ENCODE peak calls at places on chromosomes 16 and 17, in six cellular contexts. P is nephron progenitor cell, Y is ovary, M is type B pancreatic cell, X is mucosa of descending colon, I is GM23338. A is an unnamed sample.

GRCh38 chr16:27624154-27625049 is 74.5 kb downstream of the KATNIP start:
- DNase-seq in P (no peak), Y (no peak), M (no peak), X (peak; percentile 59), I (no peak), A (no peak)

GRCh38 chr17:56994009-56994792 is 16.3 kb downstream of the SCPEP1 start:
- DNase-seq in P (no peak), Y (no peak), M (no peak), X (no peak), I (no peak), A (no peak)

GRCh38 chr17:10512856-10513255 is 5.5 kb downstream of the MYH1 start:
- DNase-seq in P (no peak), Y (no peak), M (no peak), X (no peak), I (no peak), A (no peak)

GRCh38 chr17:5770556-5771270 is 186.4 kb upstream of the NLRP1 start:
- DNase-seq in P (peak; percentile 51), Y (no peak), M (no peak), X (no peak), I (no peak), A (no peak)

GRCh38 chr16:65336169-65336568 is 214.3 kb upstream of the CDH11 start:
- DNase-seq in P (no peak), Y (no peak), M (no peak), X (no peak), I (no peak), A (no peak)

GRCh38 chr17:73393381-73393780 is 81.6 kb upstream of the CDC42EP4 start:
- DNase-seq in P (no peak), Y (no peak), M (no peak), X (no peak), I (no peak), A (no peak)

GRCh38 chr17:78272914-78273258 is 41.5 kb downstream of the TMEM235 start:
- DNase-seq in P (no peak), Y (no peak), M (no peak), X (no peak), I (no peak), A (no peak)

GRCh38 chr17:180380-181212 is 854 bp downstream of the DOC2B start:
- DNase-seq in P (peak; percentile 65), Y (no peak), M (no peak), X (no peak), I (peak; percentile 56), A (peak; percentile 62)

GRCh38 chr16:3256876-3257465 is 538 bp upstream of the MEFV start:
- DNase-seq in P (no peak), Y (no peak), M (no peak), X (no peak), I (no peak), A (no peak)

GRCh38 chr16:31010539-31010938 is at the start of gene STX1B:
- DNase-seq in P (peak; percentile 88), Y (no peak), M (no peak), X (no peak), I (peak; percentile 96), A (peak; percentile 91)

DNA sequence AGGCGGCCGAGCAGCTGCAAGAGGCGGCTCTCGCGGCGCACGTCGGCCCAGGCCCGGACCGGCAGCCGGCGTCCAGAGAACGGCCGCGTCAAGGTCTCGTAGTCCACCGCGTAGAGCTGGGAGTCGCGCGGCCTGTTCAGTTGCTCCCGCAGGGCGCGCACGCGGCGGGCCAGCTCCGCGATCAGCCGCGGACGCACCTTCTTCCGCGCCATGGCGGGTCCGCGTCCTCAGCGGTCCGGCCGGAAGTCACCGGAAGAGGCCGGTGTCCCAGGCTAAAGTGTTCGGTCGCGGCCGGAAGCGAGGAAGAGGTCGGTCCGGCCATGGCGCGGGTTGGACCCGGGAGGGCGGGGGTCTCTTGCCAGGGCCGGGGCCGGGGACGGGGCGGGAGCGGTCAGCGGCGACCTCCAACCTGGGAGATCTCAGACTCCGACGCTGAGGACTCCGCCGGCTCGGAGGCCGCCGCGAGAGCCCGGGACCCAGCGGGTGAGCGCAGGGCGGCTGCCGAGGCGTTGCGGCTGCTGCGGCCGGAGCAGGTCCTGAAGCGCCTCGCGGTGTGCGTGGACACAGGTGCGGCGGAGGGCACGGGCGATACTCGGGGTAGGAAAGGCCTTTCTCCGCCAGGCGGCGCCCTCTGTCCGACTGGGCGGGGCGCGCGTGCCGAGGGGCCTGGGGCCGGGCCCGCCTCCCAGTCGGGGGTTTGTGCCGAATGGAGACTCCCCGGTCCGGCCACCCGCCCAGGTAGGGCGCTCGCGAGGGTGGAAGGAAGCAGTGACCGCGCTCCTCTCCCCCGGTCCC is at the start of gene MRPS34:
- DNase-seq in P (peak; percentile 93), Y (peak; percentile 84), M (peak; percentile 91), X (peak; percentile 91), I (peak; percentile 95), A (peak; percentile 91)
- TF ChIP-seq CTCF in P (peak; percentile 87), Y (peak; percentile 62), M (peak; percentile 98), X (peak; percentile 83), I (peak; percentile 55), A (peak; percentile 97)

GRCh38 chr16:84183911-84184310 is 2.9 kb downstream of the TAF1C start:
- DNase-seq in P (no peak), Y (no peak), M (no peak), X (no peak), I (no peak), A (no peak)
- TF ChIP-seq CTCF in P (no peak), Y (peak; percentile 28), M (peak; percentile 32), X (no peak), I (no peak), A (no peak)

GRCh38 chr16:59192551-59193199 is 458.6 kb upstream of the GOT2 start:
- DNase-seq in P (peak; percentile 67), Y (no peak), M (no peak), X (no peak), I (peak; percentile 91), A (peak; percentile 68)
- TF ChIP-seq CTCF in P (peak; percentile 53), Y (no peak), M (peak; percentile 73), X (no peak), I (peak; percentile 75), A (peak; percentile 73)

GRCh38 chr17:45019177-45019711 is 32.2 kb downstream of the DCAKD start:
- DNase-seq in P (peak; percentile 57), Y (peak; percentile 51), M (no peak), X (peak; percentile 72), I (peak; percentile 52), A (peak; percentile 48)

GRCh38 chr17:45016237-45016636 is 35.2 kb downstream of the DCAKD start:
- DNase-seq in P (no peak), Y (no peak), M (no peak), X (no peak), I (no peak), A (no peak)

GRCh38 chr17:45018514-45019176 is 32.8 kb downstream of the DCAKD start:
- DNase-seq in P (peak; percentile 39), Y (peak; percentile 42), M (no peak), X (peak; percentile 51), I (peak; percentile 58), A (no peak)

GRCh38 chr17:45013021-45013997 is 38.1 kb downstream of the DCAKD start:
- DNase-seq in P (no peak), Y (no peak), M (no peak), X (no peak), I (peak; percentile 45), A (no peak)

GRCh38 chr17:45016823-45017222 is 34.6 kb downstream of the DCAKD start:
- DNase-seq in P (no peak), Y (no peak), M (no peak), X (no peak), I (peak; percentile 74), A (no peak)
- TF ChIP-seq CTCF in P (no peak), Y (no peak), M (peak; percentile 30), X (peak; percentile 7), I (peak; percentile 51), A (no peak)

GRCh38 chr17:60639019-60639330 is 38.7 kb upstream of the BCAS3 start:
- DNase-seq in P (no peak), Y (no peak), M (no peak), X (no peak), I (no peak), A (no peak)
- TF ChIP-seq CTCF in P (no peak), Y (no peak), M (no peak), X (no peak), I (no peak), A (no peak)

DNA sequence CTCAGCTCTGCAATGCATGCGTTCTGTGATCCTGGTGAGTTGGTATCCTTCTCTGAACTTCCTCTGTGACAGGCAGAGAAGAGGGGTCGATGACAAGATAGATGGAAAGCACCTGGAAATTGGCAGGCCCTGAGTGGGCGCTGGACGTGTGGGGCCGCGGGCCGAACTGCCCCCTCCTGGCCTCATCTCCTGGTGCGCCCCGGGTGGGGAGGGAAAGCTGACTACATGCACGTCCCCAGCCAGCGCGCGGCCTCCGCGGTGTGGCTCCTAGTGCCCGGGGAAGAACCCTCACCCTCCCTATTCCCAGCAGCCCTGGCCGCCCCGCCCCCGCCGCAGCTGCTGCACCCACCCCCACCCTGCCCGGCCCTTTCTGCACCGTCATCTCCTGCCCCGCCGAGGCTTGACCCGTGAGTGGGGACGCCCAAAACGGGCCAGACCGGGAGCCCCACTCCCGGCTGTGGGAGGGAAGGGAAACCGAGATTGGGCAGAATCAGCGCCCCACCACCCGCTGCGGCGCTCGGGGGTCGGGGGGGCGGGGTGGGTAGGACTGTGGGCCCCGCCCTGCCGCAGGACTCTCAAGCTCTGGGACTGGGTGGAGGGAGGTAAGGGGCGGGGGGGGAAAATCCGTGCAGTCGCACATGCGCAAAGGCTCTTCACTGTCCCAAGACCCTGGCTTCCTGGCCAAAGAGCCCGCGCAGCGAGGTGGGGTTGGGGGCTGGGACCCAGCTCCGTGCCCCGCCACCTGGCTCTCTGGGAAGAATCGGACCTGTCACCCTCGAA is at the start of gene NOL3:
- DNase-seq in P (peak; percentile 80), Y (peak; percentile 90), M (no peak), X (peak; percentile 87), I (peak; percentile 87), A (peak; percentile 70)
- TF ChIP-seq CTCF in P (no peak), Y (no peak), M (no peak), X (no peak), I (no peak), A (no peak)

DNA sequence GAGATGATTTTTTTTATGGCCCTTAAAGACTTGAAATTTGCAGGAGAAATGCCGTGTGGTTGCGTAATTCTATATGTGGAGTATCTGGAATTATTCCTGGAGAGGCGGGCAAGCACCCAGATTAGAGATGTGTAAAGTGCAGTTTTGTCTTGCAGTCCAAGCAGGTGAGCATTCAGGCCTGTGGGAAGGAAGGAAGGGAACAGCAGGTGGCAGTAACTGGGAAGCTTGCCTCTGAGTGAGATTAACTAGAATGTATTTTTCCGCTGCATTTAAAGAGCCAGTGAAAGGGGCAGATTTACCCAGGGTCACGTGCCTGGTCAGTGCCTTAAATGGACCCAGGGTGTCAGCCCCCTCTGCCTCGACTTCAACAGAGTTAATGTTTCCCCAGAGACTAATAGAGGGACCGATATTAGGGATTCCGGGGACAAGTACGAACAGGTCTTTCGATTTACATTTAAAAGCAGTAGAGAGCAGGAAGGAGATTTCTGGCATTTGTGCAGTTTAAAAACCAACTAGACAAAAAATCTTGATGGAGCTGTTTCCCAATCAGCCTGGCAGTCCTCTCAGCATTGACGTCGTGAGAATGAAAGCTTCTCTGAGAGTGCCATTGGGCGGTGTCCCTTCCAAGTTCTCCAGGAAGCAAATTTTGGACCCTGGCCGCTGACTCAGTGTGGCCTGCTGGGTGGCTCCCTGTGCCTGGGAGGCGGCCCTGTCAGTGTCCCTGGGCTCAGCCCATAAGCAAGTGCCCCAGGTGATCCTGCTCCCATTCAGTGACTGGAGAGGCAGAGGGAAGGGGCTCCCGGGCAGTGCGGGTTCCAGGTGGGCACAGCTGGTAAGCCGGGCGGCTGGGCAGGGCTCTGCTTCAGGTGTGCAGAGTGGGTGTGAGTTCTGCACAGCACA is 38.2 kb downstream of the KSR1 start:
- DNase-seq in P (no peak), Y (no peak), M (no peak), X (peak; percentile 87), I (peak; percentile 64), A (no peak)
- TF ChIP-seq CTCF in P (no peak), Y (no peak), M (peak; percentile 48), X (no peak), I (peak; percentile 39), A (no peak)